ENCODE peak calls at places on chromosome 17, in five cellular contexts. W is mesothelial cell of epicardium, X is NCI-H1436, S is NCI-H1048, O is HS-27A. T is an unnamed sample.

GRCh38 chr17:57892146-57892819 is 42.4 kb upstream of the MRPS23 start:
- DNase-seq in X (peak; percentile 80), O (no peak), W (peak; percentile 90), S (peak; percentile 22), T (peak; percentile 91)

GRCh38 chr17:61002316-61002736 is 324.7 kb downstream of the BCAS3 start:
- DNase-seq in X (peak; percentile 45), S (no peak), W (no peak), O (peak; percentile 7), T (peak; percentile 52)

GRCh38 chr17:50634123-50634914 is at the start of gene ABCC3:
- DNase-seq in W (no peak), S (no peak), X (no peak), O (no peak), T (peak; percentile 65)

GRCh38 chr17:2697611-2698162 is 13.9 kb downstream of the CLUH start:
- DNase-seq in W (no peak), X (no peak), O (no peak), S (no peak), T (no peak)

GRCh38 chr17:52159810-52160578 is 1.5 kb upstream of the CA10 start:
- DNase-seq in X (no peak), O (no peak), W (no peak), S (no peak), T (no peak)

GRCh38 chr17:50087246-50087911 is 7.8 kb upstream of the PDK2 start:
- DNase-seq in O (no peak), W (peak; percentile 76), S (no peak), X (peak; percentile 54), T (peak; percentile 91)

GRCh38 chr17:31394544-31394943 is 3.1 kb downstream of the RAB11FIP4 start:
- DNase-seq in O (no peak), W (peak; percentile 91), S (no peak), X (no peak), T (peak; percentile 52)

GRCh38 chr17:61487161-61487654 is 35.0 kb downstream of the TBX4 start:
- DNase-seq in X (no peak), O (no peak), S (no peak), W (no peak), T (no peak)

GRCh38 chr17:43011728-43012472 is 5.3 kb downstream of the IFI35 start:
- DNase-seq in O (no peak), X (no peak), W (no peak), S (no peak), T (no peak)

GRCh38 chr17:70100983-70101382 is 26.0 kb downstream of the KCNJ16 start:
- DNase-seq in S (no peak), W (no peak), O (no peak), X (no peak), T (no peak)

GRCh38 chr17:46727572-46728348 is 90.7 kb downstream of the WNT3 start:
- DNase-seq in X (no peak), W (no peak), O (peak; percentile 69), S (no peak), T (peak; percentile 37)

GRCh38 chr17:35315283-35315682 is 58.1 kb downstream of the SLFN11 start:
- DNase-seq in S (no peak), O (peak; percentile 61), X (no peak), W (no peak), T (peak; percentile 54)

GRCh38 chr17:72466199-72466598 is 345.4 kb downstream of the SOX9 start:
- DNase-seq in W (no peak), X (no peak), O (no peak), S (no peak), T (peak; percentile 76)

GRCh38 chr17:48241770-48242497 is 134.4 kb downstream of the SNX11 start:
- DNase-seq in X (no peak), S (no peak), O (no peak), W (no peak), T (no peak)

GRCh38 chr17:47199627-47200324 is 9.4 kb upstream of the MYL4 start:
- DNase-seq in O (no peak), X (no peak), S (no peak), W (no peak), T (no peak)

GRCh38 chr17:39173539-39174274 is 7.7 kb upstream of the ARL5C start:
- DNase-seq in S (no peak), O (no peak), W (no peak), X (no peak), T (no peak)

GRCh38 chr17:80743181-80743771 is 198.6 kb downstream of the RPTOR start:
- DNase-seq in S (no peak), W (no peak), O (no peak), X (no peak), T (no peak)

GRCh38 chr17:31693433-31694210 is 165.4 kb downstream of the COPRS start:
- DNase-seq in O (no peak), S (no peak), X (no peak), W (no peak), T (no peak)

GRCh38 chr17:38540514-38540913 is 65.2 kb downstream of the SRCIN1 start:
- DNase-seq in S (no peak), X (no peak), W (no peak), O (no peak), T (no peak)

GRCh38 chr17:18038149-18038850 is 668 bp downstream of the ATPAF2 start:
- DNase-seq in X (no peak), S (no peak), W (no peak), O (no peak), T (no peak)

GRCh38 chr17:8963665-8964258 is 1.7 kb downstream of the PIK3R5 start:
- DNase-seq in X (no peak), W (no peak), S (no peak), O (no peak), T (no peak)

GRCh38 chr17:6304894-6305612 is 129.9 kb downstream of the AIPL1 start:
- DNase-seq in X (no peak), S (no peak), W (no peak), O (no peak), T (no peak)

GRCh38 chr17:11331790-11332526 is 90.9 kb downstream of the SHISA6 start:
- DNase-seq in S (no peak), X (no peak), W (no peak), O (no peak), T (no peak)

GRCh38 chr17:40069751-40070643 is 7.2 kb downstream of the THRA start:
- DNase-seq in S (no peak), O (no peak), W (no peak), X (peak; percentile 45), T (no peak)

GRCh38 chr17:41492771-41493170 is 3.1 kb upstream of the KRT36 start:
- DNase-seq in X (peak; percentile 10), S (no peak), W (peak; percentile 72), O (no peak), T (no peak)

GRCh38 chr17:16940116-16940881 is 31.6 kb downstream of the TNFRSF13B start:
- DNase-seq in S (no peak), O (no peak), X (no peak), W (peak; percentile 36), T (no peak)

GRCh38 chr17:79002291-79002690 is 7.3 kb downstream of the CANT1 start:
- DNase-seq in O (no peak), S (no peak), W (no peak), X (no peak), T (no peak)

GRCh38 chr17:59381716-59382570 is 50.5 kb downstream of the YPEL2 start:
- DNase-seq in W (no peak), X (peak; percentile 20), O (no peak), S (no peak), T (no peak)

GRCh38 chr17:38557836-38558750 is 47.7 kb downstream of the SRCIN1 start:
- DNase-seq in W (peak; percentile 94), S (peak; percentile 85), O (peak; percentile 43), X (peak; percentile 98), T (peak; percentile 98)

GRCh38 chr17:75639327-75639726 is 6.1 kb downstream of the SMIM5 start:
- DNase-seq in X (no peak), W (no peak), S (no peak), O (no peak), T (no peak)

T was measured in HTR-8/SVneo.